ENCODE peak calls at places on chromosomes 16 and 17, in seven cellular contexts. One of them, this sample, is unnamed.

GRCh38 chr17:57634713-57635465 is 110.2 kb downstream of the CCDC182 start:
- DNase-seq in SK-N-SH: no peak
- DNase-seq in EH: peak
- DNase-seq in neural progenitor cell: no peak
- DNase-seq in CD4-positive, alpha-beta T cell: no peak
- DNase-seq in T-helper 2 cell treated with Interferon-gamma antibody and Interleukin-4, amounts not matched to agents 5 μg/mL and 100 μg/mL, for 36 hours: no peak
- DNase-seq in GM23338: no peak
- DNase-seq in this sample: no peak

GRCh38 chr17:17774009-17774881 is 62.5 kb downstream of the SREBF1 start:
- DNase-seq in SK-N-SH: no peak
- DNase-seq in EH: no peak
- DNase-seq in neural progenitor cell: no peak
- DNase-seq in CD4-positive, alpha-beta T cell: no peak
- DNase-seq in T-helper 2 cell treated with Interferon-gamma antibody and Interleukin-4, amounts not matched to agents 5 μg/mL and 100 μg/mL, for 36 hours: no peak
- DNase-seq in GM23338: peak
- DNase-seq in this sample: no peak

GRCh38 chr16:35798885-35799426 is 2339.5 kb downstream of the TP53TG3F start:
- DNase-seq in SK-N-SH: no peak
- DNase-seq in EH: no peak
- DNase-seq in neural progenitor cell: no peak
- DNase-seq in CD4-positive, alpha-beta T cell: no peak
- DNase-seq in T-helper 2 cell treated with Interferon-gamma antibody and Interleukin-4, amounts not matched to agents 5 μg/mL and 100 μg/mL, for 36 hours: no peak
- DNase-seq in GM23338: no peak
- DNase-seq in this sample: no peak

GRCh38 chr16:65388592-65388991 is 266.7 kb upstream of the CDH11 start:
- DNase-seq in SK-N-SH: no peak
- DNase-seq in EH: peak
- DNase-seq in neural progenitor cell: no peak
- DNase-seq in CD4-positive, alpha-beta T cell: no peak
- DNase-seq in T-helper 2 cell treated with Interferon-gamma antibody and Interleukin-4, amounts not matched to agents 5 μg/mL and 100 μg/mL, for 36 hours: no peak
- DNase-seq in GM23338: no peak
- DNase-seq in this sample: no peak

GRCh38 chr17:59666235-59666634 is 41.0 kb downstream of the PTRH2 start:
- DNase-seq in SK-N-SH: no peak
- DNase-seq in EH: no peak
- DNase-seq in neural progenitor cell: no peak
- DNase-seq in CD4-positive, alpha-beta T cell: no peak
- DNase-seq in T-helper 2 cell treated with Interferon-gamma antibody and Interleukin-4, amounts not matched to agents 5 μg/mL and 100 μg/mL, for 36 hours: no peak
- DNase-seq in GM23338: no peak
- DNase-seq in this sample: no peak

GRCh38 chr17:47896672-47897490 is 845 bp downstream of the SP2 start:
- DNase-seq in SK-N-SH: no peak
- DNase-seq in EH: peak
- DNase-seq in neural progenitor cell: no peak
- DNase-seq in CD4-positive, alpha-beta T cell: no peak
- DNase-seq in T-helper 2 cell treated with Interferon-gamma antibody and Interleukin-4, amounts not matched to agents 5 μg/mL and 100 μg/mL, for 36 hours: no peak
- DNase-seq in GM23338: no peak
- DNase-seq in this sample: no peak

GRCh38 chr17:77308768-77309726 is 168.3 kb downstream of the SEC14L1 start:
- DNase-seq in SK-N-SH: peak
- DNase-seq in EH: peak
- DNase-seq in neural progenitor cell: no peak
- DNase-seq in CD4-positive, alpha-beta T cell: no peak
- DNase-seq in T-helper 2 cell treated with Interferon-gamma antibody and Interleukin-4, amounts not matched to agents 5 μg/mL and 100 μg/mL, for 36 hours: no peak
- DNase-seq in GM23338: no peak
- DNase-seq in this sample: peak

GRCh38 chr17:49692751-49693150 is 14.9 kb upstream of the SPOP start:
- DNase-seq in SK-N-SH: no peak
- DNase-seq in EH: peak
- DNase-seq in neural progenitor cell: no peak
- DNase-seq in CD4-positive, alpha-beta T cell: no peak
- DNase-seq in T-helper 2 cell treated with Interferon-gamma antibody and Interleukin-4, amounts not matched to agents 5 μg/mL and 100 μg/mL, for 36 hours: no peak
- DNase-seq in GM23338: no peak
- DNase-seq in this sample: no peak

GRCh38 chr16:51159296-51159695 is 8.2 kb upstream of the SALL1 start:
- DNase-seq in SK-N-SH: no peak
- DNase-seq in EH: peak
- DNase-seq in neural progenitor cell: no peak
- DNase-seq in CD4-positive, alpha-beta T cell: no peak
- DNase-seq in T-helper 2 cell treated with Interferon-gamma antibody and Interleukin-4, amounts not matched to agents 5 μg/mL and 100 μg/mL, for 36 hours: no peak
- DNase-seq in GM23338: no peak
- DNase-seq in this sample: no peak

GRCh38 chr16:25141648-25142047 is 30.1 kb downstream of the LCMT1 start:
- DNase-seq in SK-N-SH: no peak
- DNase-seq in EH: no peak
- DNase-seq in neural progenitor cell: no peak
- DNase-seq in CD4-positive, alpha-beta T cell: no peak
- DNase-seq in T-helper 2 cell treated with Interferon-gamma antibody and Interleukin-4, amounts not matched to agents 5 μg/mL and 100 μg/mL, for 36 hours: no peak
- DNase-seq in GM23338: no peak
- DNase-seq in this sample: no peak

GRCh38 chr16:67844441-67844840 is 2.3 kb upstream of the NUTF2 start:
- DNase-seq in SK-N-SH: no peak
- DNase-seq in EH: peak
- DNase-seq in neural progenitor cell: peak
- DNase-seq in CD4-positive, alpha-beta T cell: no peak
- DNase-seq in T-helper 2 cell treated with Interferon-gamma antibody and Interleukin-4, amounts not matched to agents 5 μg/mL and 100 μg/mL, for 36 hours: no peak
- DNase-seq in GM23338: peak
- DNase-seq in this sample: no peak

GRCh38 chr17:58358408-58359172 is 6.6 kb upstream of the SUPT4H1 start:
- DNase-seq in SK-N-SH: no peak
- DNase-seq in EH: no peak
- DNase-seq in neural progenitor cell: peak
- DNase-seq in CD4-positive, alpha-beta T cell: no peak
- DNase-seq in T-helper 2 cell treated with Interferon-gamma antibody and Interleukin-4, amounts not matched to agents 5 μg/mL and 100 μg/mL, for 36 hours: no peak
- DNase-seq in GM23338: no peak
- DNase-seq in this sample: no peak

GRCh38 chr17:69486779-69487637 is 72.5 kb downstream of the MAP2K6 start:
- DNase-seq in SK-N-SH: no peak
- DNase-seq in EH: no peak
- DNase-seq in neural progenitor cell: no peak
- DNase-seq in CD4-positive, alpha-beta T cell: no peak
- DNase-seq in T-helper 2 cell treated with Interferon-gamma antibody and Interleukin-4, amounts not matched to agents 5 μg/mL and 100 μg/mL, for 36 hours: no peak
- DNase-seq in GM23338: no peak
- DNase-seq in this sample: no peak

GRCh38 chr16:49081556-49081955 is 200.1 kb downstream of the CBLN1 start:
- DNase-seq in SK-N-SH: no peak
- DNase-seq in EH: no peak
- DNase-seq in neural progenitor cell: no peak
- DNase-seq in CD4-positive, alpha-beta T cell: no peak
- DNase-seq in T-helper 2 cell treated with Interferon-gamma antibody and Interleukin-4, amounts not matched to agents 5 μg/mL and 100 μg/mL, for 36 hours: no peak
- DNase-seq in GM23338: no peak
- DNase-seq in this sample: no peak

GRCh38 chr17:21592774-21593173 is 99.5 kb upstream of the KCNJ18 start:
- DNase-seq in SK-N-SH: no peak
- DNase-seq in EH: no peak
- DNase-seq in neural progenitor cell: no peak
- DNase-seq in CD4-positive, alpha-beta T cell: no peak
- DNase-seq in T-helper 2 cell treated with Interferon-gamma antibody and Interleukin-4, amounts not matched to agents 5 μg/mL and 100 μg/mL, for 36 hours: no peak
- DNase-seq in GM23338: no peak
- DNase-seq in this sample: no peak

GRCh38 chr17:32936894-32937500 is 9.0 kb downstream of the TMEM98 start:
- DNase-seq in SK-N-SH: peak
- DNase-seq in EH: peak
- DNase-seq in neural progenitor cell: peak
- DNase-seq in CD4-positive, alpha-beta T cell: peak
- DNase-seq in T-helper 2 cell treated with Interferon-gamma antibody and Interleukin-4, amounts not matched to agents 5 μg/mL and 100 μg/mL, for 36 hours: peak
- DNase-seq in GM23338: peak
- DNase-seq in this sample: peak

GRCh38 chr17:49016775-49017463 is 19.7 kb downstream of the IGF2BP1 start:
- DNase-seq in SK-N-SH: peak
- DNase-seq in EH: peak
- DNase-seq in neural progenitor cell: no peak
- DNase-seq in CD4-positive, alpha-beta T cell: no peak
- DNase-seq in T-helper 2 cell treated with Interferon-gamma antibody and Interleukin-4, amounts not matched to agents 5 μg/mL and 100 μg/mL, for 36 hours: no peak
- DNase-seq in GM23338: no peak
- DNase-seq in this sample: no peak

GRCh38 chr17:9346296-9346926 is 229.2 kb downstream of the STX8 start:
- DNase-seq in SK-N-SH: no peak
- DNase-seq in EH: peak
- DNase-seq in neural progenitor cell: no peak
- DNase-seq in CD4-positive, alpha-beta T cell: no peak
- DNase-seq in T-helper 2 cell treated with Interferon-gamma antibody and Interleukin-4, amounts not matched to agents 5 μg/mL and 100 μg/mL, for 36 hours: peak
- DNase-seq in GM23338: no peak
- DNase-seq in this sample: no peak

GRCh38 chr16:75787421-75787820 is 61.1 kb upstream of the CPHXL start:
- DNase-seq in SK-N-SH: no peak
- DNase-seq in EH: no peak
- DNase-seq in neural progenitor cell: no peak
- DNase-seq in CD4-positive, alpha-beta T cell: no peak
- DNase-seq in T-helper 2 cell treated with Interferon-gamma antibody and Interleukin-4, amounts not matched to agents 5 μg/mL and 100 μg/mL, for 36 hours: no peak
- DNase-seq in GM23338: no peak
- DNase-seq in this sample: no peak

GRCh38 chr16:78028018-78028417 is 5.7 kb downstream of the CLEC3A start:
- DNase-seq in SK-N-SH: no peak
- DNase-seq in EH: no peak
- DNase-seq in neural progenitor cell: no peak
- DNase-seq in CD4-positive, alpha-beta T cell: no peak
- DNase-seq in T-helper 2 cell treated with Interferon-gamma antibody and Interleukin-4, amounts not matched to agents 5 μg/mL and 100 μg/mL, for 36 hours: no peak
- DNase-seq in GM23338: no peak
- DNase-seq in this sample: no peak

GRCh38 chr17:43814026-43814425 is 18.9 kb downstream of the MPP3 start:
- DNase-seq in SK-N-SH: no peak
- DNase-seq in EH: no peak
- DNase-seq in neural progenitor cell: no peak
- DNase-seq in CD4-positive, alpha-beta T cell: no peak
- DNase-seq in T-helper 2 cell treated with Interferon-gamma antibody and Interleukin-4, amounts not matched to agents 5 μg/mL and 100 μg/mL, for 36 hours: no peak
- DNase-seq in GM23338: peak
- DNase-seq in this sample: no peak

GRCh38 chr17:41287050-41287449 is 11.6 kb downstream of the KRTAP9-7 start:
- DNase-seq in SK-N-SH: no peak
- DNase-seq in EH: no peak
- DNase-seq in neural progenitor cell: no peak
- DNase-seq in CD4-positive, alpha-beta T cell: no peak
- DNase-seq in T-helper 2 cell treated with Interferon-gamma antibody and Interleukin-4, amounts not matched to agents 5 μg/mL and 100 μg/mL, for 36 hours: no peak
- DNase-seq in GM23338: no peak
- DNase-seq in this sample: no peak

GRCh38 chr17:73628642-73629552 is 15.3 kb downstream of the SDK2 start:
- DNase-seq in SK-N-SH: no peak
- DNase-seq in EH: no peak
- DNase-seq in neural progenitor cell: no peak
- DNase-seq in CD4-positive, alpha-beta T cell: no peak
- DNase-seq in T-helper 2 cell treated with Interferon-gamma antibody and Interleukin-4, amounts not matched to agents 5 μg/mL and 100 μg/mL, for 36 hours: no peak
- DNase-seq in GM23338: no peak
- DNase-seq in this sample: no peak

GRCh38 chr17:57097832-57098421 is 12.9 kb downstream of the AKAP1 start:
- DNase-seq in SK-N-SH: peak
- DNase-seq in EH: peak
- DNase-seq in neural progenitor cell: no peak
- DNase-seq in CD4-positive, alpha-beta T cell: no peak
- DNase-seq in T-helper 2 cell treated with Interferon-gamma antibody and Interleukin-4, amounts not matched to agents 5 μg/mL and 100 μg/mL, for 36 hours: no peak
- DNase-seq in GM23338: no peak
- DNase-seq in this sample: peak

GRCh38 chr17:73027130-73027741 is 65.3 kb downstream of the SLC39A11 start:
- DNase-seq in SK-N-SH: no peak
- DNase-seq in EH: peak
- DNase-seq in neural progenitor cell: no peak
- DNase-seq in CD4-positive, alpha-beta T cell: no peak
- DNase-seq in T-helper 2 cell treated with Interferon-gamma antibody and Interleukin-4, amounts not matched to agents 5 μg/mL and 100 μg/mL, for 36 hours: no peak
- DNase-seq in GM23338: no peak
- DNase-seq in this sample: no peak

GRCh38 chr17:40915199-40915661 is 22.2 kb downstream of the KRT23 start:
- DNase-seq in SK-N-SH: no peak
- DNase-seq in EH: peak
- DNase-seq in neural progenitor cell: no peak
- DNase-seq in CD4-positive, alpha-beta T cell: no peak
- DNase-seq in T-helper 2 cell treated with Interferon-gamma antibody and Interleukin-4, amounts not matched to agents 5 μg/mL and 100 μg/mL, for 36 hours: no peak
- DNase-seq in GM23338: no peak
- DNase-seq in this sample: no peak

GRCh38 chr17:74042744-74043486 is 160.6 kb upstream of the RPL38 start:
- DNase-seq in SK-N-SH: no peak
- DNase-seq in EH: peak
- DNase-seq in neural progenitor cell: no peak
- DNase-seq in CD4-positive, alpha-beta T cell: no peak
- DNase-seq in T-helper 2 cell treated with Interferon-gamma antibody and Interleukin-4, amounts not matched to agents 5 μg/mL and 100 μg/mL, for 36 hours: peak
- DNase-seq in GM23338: no peak
- DNase-seq in this sample: peak

GRCh38 chr16:87138316-87138715 is 178.9 kb downstream of the C16orf95 start:
- DNase-seq in SK-N-SH: no peak
- DNase-seq in EH: no peak
- DNase-seq in neural progenitor cell: no peak
- DNase-seq in CD4-positive, alpha-beta T cell: no peak
- DNase-seq in T-helper 2 cell treated with Interferon-gamma antibody and Interleukin-4, amounts not matched to agents 5 μg/mL and 100 μg/mL, for 36 hours: no peak
- DNase-seq in GM23338: no peak
- DNase-seq in this sample: no peak

GRCh38 chr17:66397486-66397885 is 95.1 kb downstream of the PRKCA start:
- DNase-seq in SK-N-SH: no peak
- DNase-seq in EH: no peak
- DNase-seq in neural progenitor cell: no peak
- DNase-seq in CD4-positive, alpha-beta T cell: no peak
- DNase-seq in T-helper 2 cell treated with Interferon-gamma antibody and Interleukin-4, amounts not matched to agents 5 μg/mL and 100 μg/mL, for 36 hours: peak
- DNase-seq in GM23338: no peak
- DNase-seq in this sample: no peak

GRCh38 chr17:6558932-6559752 is 2.8 kb upstream of the PITPNM3 start:
- DNase-seq in SK-N-SH: no peak
- DNase-seq in EH: no peak
- DNase-seq in neural progenitor cell: no peak
- DNase-seq in CD4-positive, alpha-beta T cell: no peak
- DNase-seq in T-helper 2 cell treated with Interferon-gamma antibody and Interleukin-4, amounts not matched to agents 5 μg/mL and 100 μg/mL, for 36 hours: no peak
- DNase-seq in GM23338: peak
- DNase-seq in this sample: no peak